ENCODE peak calls at places on chromosome 1, in six cellular contexts. One of them, this sample, is unnamed.

GRCh38 chr1:58768971-58769808 is 14.7 kb downstream of the JUN start:
- DNase-seq in epithelial cell of prostate: no peak
- DNase-seq in activated CD8-positive, alpha-beta memory T cell treated with anti-CD3 and anti-CD28 coated beads for 48 hours: no peak
- DNase-seq in heart left ventricle: peak; percentile 74
- DNase-seq in stimulated activated CD4-positive, alpha-beta T cell treated with anti-CD3 and anti-CD28 coated beads, Interleukin-1b, Interleukin-23, amount 100 ng/mL, for 1 hour: no peak
- DNase-seq in effector memory CD8-positive, alpha-beta T cell: peak; percentile 25
- DNase-seq in this sample: no peak

GRCh38 chr1:46246548-46247432 is 773 bp upstream of the RAD54L start:
- DNase-seq in stimulated activated CD4-positive, alpha-beta T cell treated with anti-CD3 and anti-CD28 coated beads, Interleukin-1b, Interleukin-23, amount 100 ng/mL, for 1 hour: peak; percentile 38
- DNase-seq in effector memory CD8-positive, alpha-beta T cell: no peak
- DNase-seq in heart left ventricle: peak; percentile 59
- DNase-seq in epithelial cell of prostate: no peak
- DNase-seq in activated CD8-positive, alpha-beta memory T cell treated with anti-CD3 and anti-CD28 coated beads for 48 hours: no peak
- DNase-seq in this sample: no peak

GRCh38 chr1:185213086-185213485 is 56.1 kb downstream of the SWT1 start:
- DNase-seq in stimulated activated CD4-positive, alpha-beta T cell treated with anti-CD3 and anti-CD28 coated beads, Interleukin-1b, Interleukin-23, amount 100 ng/mL, for 1 hour: no peak
- DNase-seq in effector memory CD8-positive, alpha-beta T cell: no peak
- DNase-seq in activated CD8-positive, alpha-beta memory T cell treated with anti-CD3 and anti-CD28 coated beads for 48 hours: no peak
- DNase-seq in heart left ventricle: no peak
- DNase-seq in epithelial cell of prostate: no peak
- DNase-seq in this sample: no peak

GRCh38 chr1:104125226-104125625 is 375.5 kb downstream of the AMY1C start:
- DNase-seq in heart left ventricle: no peak
- DNase-seq in epithelial cell of prostate: no peak
- DNase-seq in effector memory CD8-positive, alpha-beta T cell: no peak
- DNase-seq in activated CD8-positive, alpha-beta memory T cell treated with anti-CD3 and anti-CD28 coated beads for 48 hours: no peak
- DNase-seq in stimulated activated CD4-positive, alpha-beta T cell treated with anti-CD3 and anti-CD28 coated beads, Interleukin-1b, Interleukin-23, amount 100 ng/mL, for 1 hour: no peak
- DNase-seq in this sample: no peak

GRCh38 chr1:226942392-226942791 is 2.3 kb downstream of the COQ8A start:
- DNase-seq in stimulated activated CD4-positive, alpha-beta T cell treated with anti-CD3 and anti-CD28 coated beads, Interleukin-1b, Interleukin-23, amount 100 ng/mL, for 1 hour: no peak
- DNase-seq in effector memory CD8-positive, alpha-beta T cell: no peak
- DNase-seq in heart left ventricle: no peak
- DNase-seq in epithelial cell of prostate: no peak
- DNase-seq in activated CD8-positive, alpha-beta memory T cell treated with anti-CD3 and anti-CD28 coated beads for 48 hours: no peak
- DNase-seq in this sample: no peak

GRCh38 chr1:158016651-158017335 is 23.3 kb downstream of the KIRREL1 start:
- DNase-seq in stimulated activated CD4-positive, alpha-beta T cell treated with anti-CD3 and anti-CD28 coated beads, Interleukin-1b, Interleukin-23, amount 100 ng/mL, for 1 hour: no peak
- DNase-seq in heart left ventricle: no peak
- DNase-seq in effector memory CD8-positive, alpha-beta T cell: no peak
- DNase-seq in epithelial cell of prostate: peak; percentile 55
- DNase-seq in activated CD8-positive, alpha-beta memory T cell treated with anti-CD3 and anti-CD28 coated beads for 48 hours: no peak
- DNase-seq in this sample: no peak

GRCh38 chr1:3068400-3069361 is at the start of gene PRDM16:
- DNase-seq in epithelial cell of prostate: no peak
- DNase-seq in effector memory CD8-positive, alpha-beta T cell: no peak
- DNase-seq in heart left ventricle: peak; percentile 73
- DNase-seq in stimulated activated CD4-positive, alpha-beta T cell treated with anti-CD3 and anti-CD28 coated beads, Interleukin-1b, Interleukin-23, amount 100 ng/mL, for 1 hour: no peak
- DNase-seq in activated CD8-positive, alpha-beta memory T cell treated with anti-CD3 and anti-CD28 coated beads for 48 hours: no peak
- DNase-seq in this sample: no peak

GRCh38 chr1:224498574-224499170 is 64.1 kb upstream of the WDR26 start:
- DNase-seq in activated CD8-positive, alpha-beta memory T cell treated with anti-CD3 and anti-CD28 coated beads for 48 hours: no peak
- DNase-seq in heart left ventricle: no peak
- DNase-seq in effector memory CD8-positive, alpha-beta T cell: no peak
- DNase-seq in epithelial cell of prostate: peak; percentile 68
- DNase-seq in stimulated activated CD4-positive, alpha-beta T cell treated with anti-CD3 and anti-CD28 coated beads, Interleukin-1b, Interleukin-23, amount 100 ng/mL, for 1 hour: no peak
- DNase-seq in this sample: no peak

GRCh38 chr1:178323067-178323466 is 173.7 kb downstream of the CLEC20A start:
- DNase-seq in effector memory CD8-positive, alpha-beta T cell: no peak
- DNase-seq in epithelial cell of prostate: peak; percentile 83
- DNase-seq in stimulated activated CD4-positive, alpha-beta T cell treated with anti-CD3 and anti-CD28 coated beads, Interleukin-1b, Interleukin-23, amount 100 ng/mL, for 1 hour: no peak
- DNase-seq in activated CD8-positive, alpha-beta memory T cell treated with anti-CD3 and anti-CD28 coated beads for 48 hours: no peak
- DNase-seq in heart left ventricle: no peak
- DNase-seq in this sample: no peak

GRCh38 chr1:53541761-53542550 is 82.8 kb downstream of the DMRTB1 start:
- DNase-seq in epithelial cell of prostate: no peak
- DNase-seq in stimulated activated CD4-positive, alpha-beta T cell treated with anti-CD3 and anti-CD28 coated beads, Interleukin-1b, Interleukin-23, amount 100 ng/mL, for 1 hour: no peak
- DNase-seq in heart left ventricle: peak; percentile 6
- DNase-seq in activated CD8-positive, alpha-beta memory T cell treated with anti-CD3 and anti-CD28 coated beads for 48 hours: no peak
- DNase-seq in effector memory CD8-positive, alpha-beta T cell: no peak
- DNase-seq in this sample: peak; percentile 39

GRCh38 chr1:151199860-151200581 is 1.7 kb downstream of the PIP5K1A start:
- DNase-seq in stimulated activated CD4-positive, alpha-beta T cell treated with anti-CD3 and anti-CD28 coated beads, Interleukin-1b, Interleukin-23, amount 100 ng/mL, for 1 hour: no peak
- DNase-seq in effector memory CD8-positive, alpha-beta T cell: no peak
- DNase-seq in heart left ventricle: no peak
- DNase-seq in activated CD8-positive, alpha-beta memory T cell treated with anti-CD3 and anti-CD28 coated beads for 48 hours: no peak
- DNase-seq in epithelial cell of prostate: no peak
- DNase-seq in this sample: no peak

GRCh38 chr1:65952692-65953091 is 160.0 kb downstream of the PDE4B start:
- DNase-seq in epithelial cell of prostate: no peak
- DNase-seq in heart left ventricle: no peak
- DNase-seq in effector memory CD8-positive, alpha-beta T cell: no peak
- DNase-seq in activated CD8-positive, alpha-beta memory T cell treated with anti-CD3 and anti-CD28 coated beads for 48 hours: no peak
- DNase-seq in stimulated activated CD4-positive, alpha-beta T cell treated with anti-CD3 and anti-CD28 coated beads, Interleukin-1b, Interleukin-23, amount 100 ng/mL, for 1 hour: no peak
- DNase-seq in this sample: no peak

This sample was measured in GOT3.